ENCODE peak calls at places on chromosome 7, in ten cellular contexts. Q is lung, Z is fibroblast of lung, V is left ventricle myocardium inferior, O is pancreas, A is OCI-LY7, X is left lung, K is PC-3, I is ovary, W is adrenal gland. R is an unnamed sample. For H3K9me3, the result is how much of the 10 kb centered on the place peaks cover.

GRCh38 chr7:158991824-158992621 is 135.7 kb downstream of the DYNC2I1 start:
- DNase-seq in K (no peak), V (no peak), Q (peak), X (peak), W (no peak), Z (no peak), A (no peak), I (no peak), O (no peak), R (no peak)

GRCh38 chr7:65971021-65971420 is 11.0 kb downstream of the GUSB start:
- DNase-seq in K (no peak), V (no peak), I (no peak), X (no peak), Z (no peak), Q (no peak), O (no peak), W (no peak), A (no peak), R (no peak)

GRCh38 chr7:133794490-133794889 is 332.6 kb upstream of the LRGUK start:
- DNase-seq in X (no peak), O (no peak), K (no peak), A (no peak), Q (no peak), Z (peak), W (no peak), I (no peak), V (no peak), R (no peak)

GRCh38 chr7:71770269-71770907 is 638.4 kb downstream of the GALNT17 start:
- DNase-seq in K (no peak), O (no peak), A (no peak), Z (no peak), V (no peak), I (no peak), Q (no peak), W (no peak), X (no peak), R (no peak)

GRCh38 chr7:128098629-128099028 is 67.4 kb upstream of the LRRC4 start:
- DNase-seq in X (no peak), O (no peak), W (no peak), Z (no peak), Q (no peak), V (no peak), K (no peak), A (no peak), I (no peak), R (no peak)

GRCh38 chr7:50558380-50559051 is 6.7 kb downstream of the DDC start:
- DNase-seq in K (no peak), W (no peak), Z (peak), Q (no peak), V (no peak), A (no peak), O (no peak), X (no peak), I (no peak), R (no peak)

GRCh38 chr7:80273327-80273726 is 138.7 kb downstream of the GNAI1 start:
- DNase-seq in O (no peak), X (no peak), W (peak), Z (peak), Q (no peak), I (no peak), A (no peak), K (no peak), V (no peak), R (no peak)

GRCh38 chr7:155467846-155468821 is 10.2 kb downstream of the EN2 start:
- DNase-seq in Z (no peak), Q (no peak), I (no peak), K (no peak), W (no peak), X (peak), V (no peak), O (no peak), A (no peak), R (no peak)

GRCh38 chr7:120658516-120658915 is 199.4 kb downstream of the TSPAN12 start:
- DNase-seq in Z (no peak), V (no peak), A (no peak), I (no peak), Q (no peak), K (no peak), W (no peak), O (no peak), X (no peak), R (no peak)

GRCh38 chr7:141071855-141072547 is 1.9 kb upstream of the TMEM178B start:
- DNase-seq in W (peak), Q (no peak), I (no peak), K (no peak), X (no peak), O (no peak), V (no peak), Z (no peak), A (no peak), R (no peak)

DNA sequence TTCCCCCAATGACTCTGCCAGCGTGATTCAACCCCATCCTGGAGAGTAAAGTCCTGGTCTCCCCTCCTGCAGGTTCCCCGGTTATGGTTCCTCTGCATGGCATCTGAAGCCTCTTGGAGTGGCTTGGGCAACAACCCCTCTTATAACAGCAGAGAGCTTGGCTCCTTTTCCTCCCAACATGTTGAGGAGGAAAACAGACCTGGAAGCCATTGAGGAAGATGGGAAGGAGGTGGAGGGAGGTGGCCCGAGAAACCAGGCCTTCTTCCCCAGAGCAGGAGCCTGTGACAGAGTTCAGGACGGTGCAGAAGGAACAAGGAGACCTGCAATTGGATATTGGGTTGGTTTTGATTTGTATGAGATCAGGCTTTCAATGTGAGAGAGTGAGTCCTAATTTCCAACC is 184.0 kb upstream of the ADCY1 start:
- DNase-seq in Q (no peak), X (no peak), I (no peak), K (no peak), W (no peak), V (no peak), A (no peak), Z (no peak), O (no peak), R (no peak)
- TF ChIP-seq CTCF in Q (no peak), X (no peak), I (no peak), K (no peak), W (no peak), V (no peak), A (no peak), Z (no peak), O (no peak), R (no peak)

DNA sequence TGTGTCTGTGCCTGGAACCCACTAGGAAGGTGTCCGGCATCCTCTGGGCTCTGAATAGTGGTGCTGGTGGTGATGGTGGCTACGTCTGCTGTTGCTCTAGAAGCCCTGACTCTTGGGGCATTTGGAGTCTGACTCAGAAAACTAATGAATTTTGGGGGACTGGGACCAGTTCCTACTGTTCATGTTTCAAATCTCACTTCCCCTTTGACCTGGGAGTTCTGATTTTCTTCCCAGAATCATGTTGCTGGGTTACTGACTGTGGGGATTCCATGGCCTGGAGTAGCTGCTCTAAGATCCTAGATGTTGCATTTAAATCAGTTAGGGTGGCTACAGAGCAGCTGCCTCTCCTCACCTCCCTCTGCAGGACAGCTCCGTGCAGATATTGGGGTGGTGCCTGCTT is 3.2 kb downstream of the TSPAN33 start:
- DNase-seq in V (no peak), A (no peak), W (no peak), Z (no peak), O (no peak), I (no peak), Q (no peak), X (no peak), K (no peak), R (no peak)
- H3K27ac ChIP-seq in V (no peak), A (no peak), W (no peak), Z (no peak), O (no peak), I (no peak), Q (no peak), X (no peak), K (no peak), R (no peak)

DNA sequence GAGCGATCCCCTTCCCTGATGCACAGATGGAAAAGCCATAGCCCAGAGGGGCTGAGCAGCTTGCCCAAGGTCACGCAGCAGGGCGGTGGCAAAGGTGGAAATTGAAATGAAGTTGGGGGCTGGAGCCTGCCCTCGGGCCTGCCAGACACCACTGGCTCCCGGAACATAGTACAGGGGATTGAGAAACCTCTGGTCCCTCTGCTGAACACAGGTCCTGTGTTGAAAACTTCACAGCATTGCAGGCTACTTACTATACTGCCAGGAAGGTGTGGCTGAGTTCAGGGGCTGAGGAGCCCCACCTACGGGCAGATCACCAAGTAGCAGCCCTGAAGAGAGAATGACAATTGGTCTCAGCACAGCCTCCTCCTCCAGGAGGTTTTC is 326.7 kb downstream of the PLXNA4 start:
- DNase-seq in W (no peak), I (no peak), X (no peak), O (no peak), Z (no peak), Q (no peak), K (peak), A (no peak), V (no peak), R (no peak)
- H3K9me3 ChIP-seq in W (under half), I (under half), X (under half), O (under half), Z (under half), Q (under half), K (under half), A (under half), V (under half), R (under half)

GRCh38 chr7:137999496-138000080 is 2.3 kb downstream of the CREB3L2 start:
- DNase-seq in A (no peak), K (no peak), Z (no peak), X (no peak), V (no peak), O (no peak), W (no peak), Q (no peak), I (no peak), R (no peak)

GRCh38 chr7:138000081-138000701 is 1.7 kb downstream of the CREB3L2 start:
- DNase-seq in K (no peak), I (peak), V (peak), X (no peak), A (peak), Z (peak), W (peak), O (peak), Q (peak), R (no peak)

GRCh38 chr7:137996386-137996851 is 5.5 kb downstream of the CREB3L2 start:
- DNase-seq in V (peak), X (peak), Z (peak), K (no peak), O (no peak), W (no peak), A (no peak), I (peak), Q (peak), R (no peak)

GRCh38 chr7:137996871-137997270 is 5.0 kb downstream of the CREB3L2 start:
- DNase-seq in O (no peak), Z (no peak), X (no peak), W (no peak), K (no peak), Q (no peak), I (no peak), V (no peak), A (no peak), R (no peak)

GRCh38 chr7:137998250-137998649 is 3.6 kb downstream of the CREB3L2 start:
- DNase-seq in V (no peak), O (no peak), A (no peak), W (no peak), Z (no peak), K (no peak), X (no peak), I (no peak), Q (no peak), R (no peak)
- TF ChIP-seq CTCF in V (no peak), O (no peak), A (no peak), W (no peak), Z (no peak), K (no peak), X (no peak), I (no peak), Q (no peak), R (no peak)

GRCh38 chr7:38224392-38224791 is 46.3 kb downstream of the STARD3NL start:
- DNase-seq in V (no peak), Q (no peak), A (no peak), O (no peak), K (no peak), W (no peak), Z (no peak), I (no peak), X (no peak), R (no peak)

GRCh38 chr7:38217672-38218071 is 39.6 kb downstream of the STARD3NL start:
- DNase-seq in X (no peak), V (no peak), I (no peak), K (no peak), A (no peak), O (no peak), W (no peak), Z (no peak), Q (no peak), R (no peak)

GRCh38 chr7:38220452-38220851 is 42.4 kb downstream of the STARD3NL start:
- DNase-seq in I (no peak), Q (no peak), X (no peak), Z (no peak), W (no peak), V (no peak), O (no peak), A (no peak), K (no peak), R (no peak)

GRCh38 chr7:38223311-38223710 is 45.3 kb downstream of the STARD3NL start:
- DNase-seq in V (no peak), A (no peak), Z (no peak), I (no peak), K (no peak), O (no peak), W (no peak), Q (no peak), X (no peak), R (no peak)

GRCh38 chr7:38222481-38223096 is 44.5 kb downstream of the STARD3NL start:
- DNase-seq in X (no peak), V (no peak), K (peak), O (peak), Z (peak), A (peak), Q (no peak), W (peak), I (no peak), R (no peak)
- H3K27ac ChIP-seq in X (no peak), V (no peak), K (no peak), O (no peak), Z (no peak), A (no peak), Q (no peak), W (no peak), I (no peak), R (no peak)

GRCh38 chr7:64642875-64643274 is 23.1 kb upstream of the ZNF107 start:
- DNase-seq in A (no peak), O (no peak), V (no peak), X (no peak), I (no peak), Q (no peak), W (no peak), Z (no peak), K (no peak), R (no peak)
- H3K9me3 ChIP-seq in A (under half), O (under half), V (under half), X (under half), I (under half), Q (under half), W (under half), Z (under half), K (under half), R (under half)

GRCh38 chr7:115851291-115851690 is 179.3 kb downstream of the TFEC start:
- DNase-seq in K (peak), Q (no peak), I (no peak), V (no peak), A (peak), X (no peak), W (no peak), O (no peak), Z (peak), R (no peak)
- TF ChIP-seq CTCF in K (peak), Q (no peak), I (no peak), V (peak), A (peak), X (peak), W (no peak), O (no peak), Z (peak), R (peak)

DNA sequence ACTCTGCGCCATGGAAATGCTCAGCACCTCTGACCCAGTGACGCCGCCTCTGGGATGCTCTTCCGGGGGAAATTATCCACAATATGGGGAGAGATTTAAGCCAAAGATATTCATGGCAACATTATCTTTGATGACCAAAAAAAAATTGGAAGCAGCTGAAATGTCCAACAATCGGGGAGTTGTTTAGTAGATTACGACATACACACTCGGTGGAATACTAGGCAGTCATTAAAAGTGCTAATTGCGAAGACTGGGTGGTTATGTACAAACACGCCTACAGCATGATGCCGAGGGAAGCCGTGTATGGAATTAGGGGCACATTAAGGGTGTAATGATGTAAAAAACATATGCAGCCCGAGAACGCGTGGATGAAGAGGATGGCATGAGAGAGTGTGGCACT is 75.2 kb downstream of the UNCX start:
- DNase-seq in X (no peak), K (no peak), Q (no peak), O (no peak), W (no peak), A (no peak), Z (no peak), V (no peak), I (no peak), R (no peak)
- H3K27ac ChIP-seq in X (no peak), K (no peak), Q (no peak), O (no peak), W (no peak), A (no peak), Z (no peak), V (no peak), I (no peak), R (no peak)

GRCh38 chr7:47743898-47744612 is 162.1 kb upstream of the TNS3 start:
- DNase-seq in A (no peak), I (no peak), X (no peak), V (no peak), Z (peak), K (no peak), W (no peak), O (no peak), Q (no peak), R (no peak)
- H3K9me3 ChIP-seq in A (under half), I (under half), X (under half), V (under half), Z (under half), K (under half), W (under half), O (under half), Q (under half), R (under half)

DNA sequence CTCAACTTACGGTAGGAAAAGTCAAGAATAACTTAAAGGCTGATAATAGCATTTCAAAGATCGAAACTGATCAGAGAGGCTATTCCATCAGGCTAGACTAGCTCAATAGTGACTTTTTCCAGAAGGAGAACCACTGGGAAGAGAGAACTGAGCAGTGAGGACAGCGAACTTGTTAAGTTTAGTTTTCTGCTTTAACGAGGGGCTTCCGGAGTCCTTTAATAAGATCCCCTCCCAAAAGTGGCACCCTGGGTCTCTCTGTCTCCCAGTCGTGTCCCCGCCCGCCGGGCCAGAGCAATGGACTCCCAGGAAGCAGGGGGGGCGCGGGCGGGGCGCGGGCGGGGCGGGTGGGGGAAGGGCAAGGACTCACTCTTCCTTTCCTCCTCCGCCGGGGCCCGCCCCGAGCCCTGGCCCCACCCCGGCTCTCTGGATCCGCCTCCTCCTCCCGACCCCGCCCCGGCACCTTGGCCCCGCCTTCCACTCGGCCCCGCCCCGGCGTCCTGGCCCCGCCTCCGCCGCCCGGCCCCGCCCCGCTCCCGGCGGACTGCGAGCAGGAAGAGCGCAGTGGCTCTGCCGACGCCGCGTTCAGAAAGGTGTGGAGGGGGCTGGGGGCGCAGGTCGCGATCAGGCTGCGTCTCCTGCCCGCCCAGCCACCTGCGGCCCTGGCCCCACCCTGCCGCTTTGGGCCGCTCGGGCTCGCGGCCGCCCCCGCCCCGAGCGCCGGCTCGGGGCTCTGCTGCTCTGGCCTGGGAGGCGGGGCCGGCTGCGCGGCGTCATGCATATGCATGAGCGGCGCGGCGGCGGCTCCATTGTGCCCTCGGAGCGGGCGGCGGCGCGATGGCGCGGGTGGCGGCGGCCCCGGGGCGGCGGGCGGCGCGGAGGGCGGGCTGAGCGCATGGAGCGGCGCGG is at the start of gene ZMIZ2:
- DNase-seq in X (peak), Q (peak), A (peak), V (peak), O (peak), Z (peak), I (peak), W (peak), K (peak), R (peak)
- TF ChIP-seq CTCF in X (no peak), Q (no peak), A (no peak), V (no peak), O (no peak), Z (no peak), I (no peak), W (no peak), K (no peak), R (no peak)